ENCODE peak calls at places on chromosomes 1 and 21, in ten cellular contexts. C, I, P, T, U, O, B, V, A and W are unnamed samples.

GRCh38 chr1:107135466-107135865 is 5.4 kb upstream of the NTNG1 start:
- DNase-seq in C (no peak), I (no peak), P (peak), T (peak), U (no peak), O (no peak), B (no peak), V (no peak), A (peak), W (no peak)

GRCh38 chr1:203422656-203423055 is 53.0 kb upstream of the PRELP start:
- DNase-seq in C (no peak), I (no peak), P (no peak), T (no peak), U (no peak), O (no peak), B (no peak), V (no peak), A (no peak), W (no peak)

GRCh38 chr1:183883629-183884028 is 78.7 kb downstream of the RGL1 start:
- DNase-seq in C (no peak), I (no peak), P (no peak), T (no peak), U (no peak), O (no peak), B (no peak), V (no peak), A (no peak), W (no peak)

GRCh38 chr21:45831991-45832740 is 149.4 kb upstream of the COL6A1 start:
- DNase-seq in C (no peak), I (no peak), P (no peak), T (no peak), U (no peak), O (no peak), B (no peak), V (no peak), A (no peak), W (no peak)

GRCh38 chr1:26278303-26278702 is 1.6 kb upstream of the SH3BGRL3 start:
- DNase-seq in C (no peak), I (no peak), P (peak), T (no peak), U (no peak), O (no peak), B (no peak), V (no peak), A (no peak), W (no peak)

GRCh38 chr1:6734579-6735397 is 33.2 kb upstream of the DNAJC11 start:
- DNase-seq in C (no peak), I (no peak), P (no peak), T (no peak), U (no peak), O (no peak), B (no peak), V (no peak), A (no peak), W (no peak)

GRCh38 chr1:38235705-38236104 is 189.1 kb upstream of the POU3F1 start:
- DNase-seq in C (no peak), I (no peak), P (no peak), T (no peak), U (no peak), O (no peak), B (no peak), V (no peak), A (no peak), W (no peak)

GRCh38 chr1:235018161-235018560 is 110.5 kb downstream of the TOMM20 start:
- DNase-seq in C (no peak), I (no peak), P (no peak), T (no peak), U (no peak), O (peak), B (no peak), V (no peak), A (no peak), W (peak)

GRCh38 chr21:37587635-37588177 is 221.1 kb downstream of the DYRK1A start:
- DNase-seq in C (no peak), I (no peak), P (no peak), T (no peak), U (no peak), O (no peak), B (no peak), V (no peak), A (no peak), W (no peak)

GRCh38 chr1:192904438-192904895 is 95.6 kb downstream of the RGS2 start:
- DNase-seq in C (no peak), I (no peak), P (no peak), T (no peak), U (no peak), O (no peak), B (no peak), V (no peak), A (no peak), W (no peak)

GRCh38 chr1:161197560-161198205 is 1.2 kb downstream of the ADAMTS4 start:
- DNase-seq in C (no peak), I (no peak), P (no peak), T (no peak), U (no peak), O (no peak), B (no peak), V (no peak), A (no peak), W (no peak)

GRCh38 chr1:15402809-15403450 is 6.8 kb upstream of the EFHD2 start:
- DNase-seq in C (no peak), I (no peak), P (no peak), T (no peak), U (no peak), O (no peak), B (no peak), V (no peak), A (no peak), W (no peak)

GRCh38 chr1:246786606-246787238 is 62.5 kb downstream of the SCCPDH start:
- DNase-seq in C (no peak), I (no peak), P (no peak), T (no peak), U (no peak), O (no peak), B (no peak), V (peak), A (no peak), W (peak)

GRCh38 chr1:17120483-17120882 is 1.2 kb upstream of the PADI2 start:
- DNase-seq in C (no peak), I (no peak), P (no peak), T (no peak), U (no peak), O (no peak), B (no peak), V (no peak), A (no peak), W (no peak)

GRCh38 chr1:11537854-11538591 is 59.1 kb downstream of the DISP3 start:
- DNase-seq in C (no peak), I (no peak), P (no peak), T (no peak), U (no peak), O (no peak), B (no peak), V (no peak), A (no peak), W (no peak)

GRCh38 chr21:19322360-19322759 is 918.8 kb upstream of the TMPRSS15 start:
- DNase-seq in C (no peak), I (no peak), P (no peak), T (no peak), U (no peak), O (no peak), B (no peak), V (no peak), A (no peak), W (no peak)

GRCh38 chr1:169161512-169162194 is 55.2 kb downstream of the ATP1B1 start:
- DNase-seq in C (no peak), I (no peak), P (no peak), T (no peak), U (no peak), O (no peak), B (no peak), V (no peak), A (no peak), W (no peak)

GRCh38 chr1:156391145-156391677 is 22.2 kb downstream of the RHBG start:
- DNase-seq in C (no peak), I (no peak), P (no peak), T (peak), U (no peak), O (no peak), B (no peak), V (no peak), A (no peak), W (no peak)

GRCh38 chr1:19664453-19665043 is at the start of gene HTR6:
- DNase-seq in C (no peak), I (no peak), P (no peak), T (no peak), U (peak), O (no peak), B (peak), V (no peak), A (peak), W (peak)

GRCh38 chr1:237817277-237817676 is 73.4 kb downstream of the ZP4 start:
- DNase-seq in C (no peak), I (no peak), P (no peak), T (no peak), U (no peak), O (no peak), B (no peak), V (no peak), A (no peak), W (no peak)